ENCODE peak calls at places on chromosomes 13 and 19, in seven cellular contexts. D is AG10803, A is bronchial epithelial cell, H is fibroblast of mammary gland, N is astrocyte, G is fibroblast of the aortic adventitia, R is fibroblast of pulmonary artery. I is an unnamed sample.

GRCh38 chr13:111666377-111666776 is 345.9 kb downstream of the TEX29 start:
- DNase-seq in D (no peak), A (no peak), H (no peak), N (no peak), G (no peak), R (no peak), I (no peak)

GRCh38 chr13:43058836-43059235 is 35.5 kb downstream of the DNAJC15 start:
- DNase-seq in D (no peak), A (no peak), H (no peak), N (peak), G (no peak), R (peak), I (peak)

GRCh38 chr19:32181356-32181920 is 164.0 kb upstream of the ZNF507 start:
- DNase-seq in D (no peak), A (no peak), H (no peak), N (no peak), G (no peak), R (no peak), I (no peak)

GRCh38 chr13:49214917-49215376 is 5.2 kb upstream of the MLNR start:
- DNase-seq in D (no peak), A (peak), H (no peak), N (no peak), G (no peak), R (peak), I (peak)

GRCh38 chr19:18998276-18998675 is 35.0 kb downstream of the SUGP2 start:
- DNase-seq in D (no peak), A (no peak), H (no peak), N (no peak), G (no peak), R (no peak), I (no peak)

GRCh38 chr19:35138305-35138799 is 272 bp upstream of the FXYD1 start:
- DNase-seq in D (no peak), A (no peak), H (no peak), N (no peak), G (peak), R (no peak), I (peak)

GRCh38 chr19:1882089-1882785 is 3.1 kb downstream of the ABHD17A start:
- DNase-seq in D (no peak), A (no peak), H (no peak), N (no peak), G (no peak), R (no peak), I (no peak)

GRCh38 chr19:14563989-14564650 is 7.7 kb downstream of the NDUFB7 start:
- DNase-seq in D (no peak), A (peak), H (peak), N (no peak), G (no peak), R (no peak), I (no peak)

GRCh38 chr19:4380254-4380727 is 20.1 kb downstream of the SH3GL1 start:
- DNase-seq in D (peak), A (peak), H (no peak), N (no peak), G (no peak), R (no peak), I (no peak)

GRCh38 chr19:58558066-58558622 is at the start of gene UBE2M:
- DNase-seq in D (peak), A (no peak), H (peak), N (peak), G (peak), R (peak), I (peak)

GRCh38 chr19:2461751-2462634 is 5.2 kb upstream of the LMNB2 start:
- DNase-seq in D (peak), A (no peak), H (peak), N (peak), G (peak), R (peak), I (peak)

GRCh38 chr13:70080030-70080429 is 27.6 kb upstream of the ATXN8OS start:
- DNase-seq in D (no peak), A (no peak), H (no peak), N (no peak), G (no peak), R (no peak), I (peak)

GRCh38 chr19:29681422-29682235 is 16.4 kb downstream of the PLEKHF1 start:
- DNase-seq in D (peak), A (no peak), H (no peak), N (peak), G (peak), R (no peak), I (peak)

GRCh38 chr19:11460207-11460606 is 20.6 kb downstream of the ELAVL3 start:
- DNase-seq in D (no peak), A (no peak), H (no peak), N (no peak), G (no peak), R (no peak), I (no peak)

GRCh38 chr13:106566682-106567420 is 1.1 kb downstream of the ARGLU1 start:
- DNase-seq in D (peak), A (peak), H (peak), N (peak), G (peak), R (peak), I (peak)

GRCh38 chr19:38557205-38557799 is 60.5 kb downstream of the MAP4K1 start:
- DNase-seq in D (no peak), A (no peak), H (no peak), N (no peak), G (no peak), R (no peak), I (no peak)

GRCh38 chr19:17205237-17206140 is 9.7 kb upstream of the USE1 start:
- DNase-seq in D (peak), A (peak), H (peak), N (no peak), G (peak), R (peak), I (peak)

GRCh38 chr19:45428385-45429231 is 4.9 kb upstream of the ERCC1 start:
- DNase-seq in D (peak), A (no peak), H (peak), N (no peak), G (no peak), R (peak), I (peak)

GRCh38 chr13:110868631-110869165 is 46.2 kb downstream of the ANKRD10 start:
- DNase-seq in D (no peak), A (no peak), H (no peak), N (no peak), G (no peak), R (no peak), I (no peak)

GRCh38 chr13:97810152-97810551 is 143.3 kb upstream of the IPO5 start:
- DNase-seq in D (peak), A (peak), H (peak), N (no peak), G (peak), R (peak), I (peak)
- TF ChIP-seq CTCF in D (peak), A (peak), H (peak), N (peak), G (peak), R (peak), I (peak)

GRCh38 chr19:46550684-46551083 is 50.4 kb upstream of the CALM3 start:
- DNase-seq in D (no peak), A (no peak), H (no peak), N (no peak), G (no peak), R (no peak), I (no peak)

GRCh38 chr19:46551175-46551574 is 50.0 kb upstream of the CALM3 start:
- DNase-seq in D (no peak), A (no peak), H (no peak), N (no peak), G (no peak), R (no peak), I (no peak)

GRCh38 chr19:46542428-46543230 is 47.0 kb upstream of the PNMA8B start:
- DNase-seq in D (peak), A (peak), H (peak), N (peak), G (peak), R (peak), I (peak)

DNA sequence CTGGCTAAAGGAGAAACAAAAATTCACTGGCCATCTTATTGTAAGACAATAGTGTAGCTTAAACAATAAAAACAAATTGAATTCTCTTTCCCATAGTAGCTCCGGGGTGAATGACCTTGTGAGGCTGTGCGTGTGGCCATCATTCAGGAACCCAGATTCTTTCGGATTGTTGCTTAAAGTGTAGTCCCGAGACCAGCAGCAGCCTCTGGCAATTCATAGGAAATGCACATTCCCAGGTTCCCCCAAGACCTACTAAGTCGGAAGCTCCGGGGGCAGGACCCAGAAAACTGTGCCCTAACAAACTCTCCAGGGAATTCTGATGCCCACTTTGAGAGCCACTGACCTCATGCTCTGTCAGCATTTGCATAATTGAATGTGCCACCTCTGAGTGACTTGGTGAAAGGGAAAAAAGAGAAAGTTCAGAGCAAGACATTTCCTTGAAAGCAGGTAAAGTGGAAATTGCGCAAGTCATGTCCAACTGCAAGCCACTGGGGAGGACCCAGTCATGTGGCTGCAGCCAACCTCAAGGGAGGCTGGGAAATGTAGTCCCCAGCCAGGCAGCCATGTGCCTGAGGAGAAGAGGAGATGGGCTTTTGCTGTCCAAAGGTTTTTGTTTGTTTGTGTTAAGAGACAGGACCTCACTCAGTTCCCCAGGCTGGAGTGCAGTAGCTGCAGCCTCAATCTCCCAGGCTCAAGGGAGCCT is 50.7 kb upstream of the PNMA8B start:
- DNase-seq in D (peak), A (peak), H (peak), N (peak), G (peak), R (peak), I (peak)
- H3K4me3 ChIP-seq in D (no peak), A (peak), H (no peak), N (no peak), G (no peak), R (peak), I (no peak)

GRCh38 chr19:51346742-51347141 is 4.8 kb upstream of the VSIG10L start:
- DNase-seq in D (no peak), A (no peak), H (no peak), N (no peak), G (no peak), R (no peak), I (no peak)
- TF ChIP-seq CTCF in D (no peak), A (no peak), H (no peak), N (no peak), G (no peak), R (no peak), I (no peak)

DNA sequence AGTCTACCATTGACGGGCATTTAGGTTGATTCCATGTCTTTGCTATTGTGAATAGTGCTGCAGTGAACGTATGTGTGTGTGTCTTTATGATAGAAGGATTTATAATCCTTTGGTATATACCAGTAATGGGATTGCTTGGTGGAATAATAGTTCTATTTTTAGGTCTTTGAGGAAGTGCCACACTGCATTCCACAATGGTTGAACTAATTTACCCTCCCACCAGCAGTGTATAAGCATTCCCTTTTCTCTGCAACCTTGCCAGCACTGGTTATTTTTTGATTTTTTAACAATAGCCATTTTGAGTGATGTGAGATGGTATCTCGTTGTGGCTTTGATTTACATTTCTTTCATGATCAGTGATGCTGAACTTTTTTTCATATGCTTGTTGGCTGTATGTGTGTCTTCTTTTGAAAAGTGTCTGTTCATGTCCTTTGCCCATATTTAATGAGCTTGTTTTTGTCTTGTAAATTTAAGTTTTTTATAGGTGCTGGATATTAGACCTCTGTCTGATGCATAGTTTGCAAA is 37.5 kb downstream of the RFC3 start:
- DNase-seq in D (no peak), A (no peak), H (no peak), N (no peak), G (no peak), R (no peak), I (peak)
- H3K4me3 ChIP-seq in D (no peak), A (no peak), H (no peak), N (no peak), G (no peak), R (no peak), I (no peak)

GRCh38 chr19:9953802-9954542 is 17.7 kb upstream of the OLFM2 start:
- DNase-seq in D (no peak), A (no peak), H (no peak), N (peak), G (no peak), R (no peak), I (no peak)

GRCh38 chr19:9956956-9957355 is 20.6 kb upstream of the OLFM2 start:
- DNase-seq in D (peak), A (no peak), H (peak), N (no peak), G (peak), R (peak), I (no peak)

GRCh38 chr19:9962623-9963290 is 26.4 kb upstream of the OLFM2 start:
- DNase-seq in D (no peak), A (no peak), H (no peak), N (no peak), G (no peak), R (no peak), I (no peak)

GRCh38 chr19:9961103-9961502 is 24.8 kb upstream of the OLFM2 start:
- DNase-seq in D (no peak), A (no peak), H (no peak), N (no peak), G (no peak), R (no peak), I (no peak)

DNA sequence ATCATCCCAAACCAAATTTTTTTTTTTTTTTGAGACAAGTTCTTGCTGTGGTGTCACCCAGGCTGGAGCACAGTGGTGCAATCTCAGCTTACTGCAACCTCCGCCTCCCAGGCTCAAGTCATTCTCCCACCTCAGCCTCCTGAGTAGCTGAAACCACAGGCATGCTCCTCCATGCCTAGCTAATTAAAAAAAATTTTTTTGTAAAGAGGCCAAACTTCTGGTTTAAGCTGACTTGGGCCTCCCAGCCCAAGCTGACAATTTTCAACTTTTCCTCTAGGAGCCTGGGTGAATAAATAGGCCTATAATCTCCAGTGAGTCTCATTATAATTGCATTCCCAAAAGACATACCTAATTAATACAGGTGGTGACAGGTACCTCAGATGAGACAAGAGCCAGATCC is 22.1 kb upstream of the OLFM2 start:
- DNase-seq in D (peak), A (peak), H (peak), N (peak), G (peak), R (peak), I (peak)
- TF ChIP-seq CTCF in D (peak), A (no peak), H (peak), N (no peak), G (peak), R (no peak), I (no peak)

GRCh38 chr13:23534090-23534489 is 36.1 kb upstream of the TNFRSF19 start:
- DNase-seq in D (no peak), A (no peak), H (no peak), N (no peak), G (no peak), R (no peak), I (no peak)

GRCh38 chr13:23531446-23531845 is 38.8 kb upstream of the TNFRSF19 start:
- DNase-seq in D (no peak), A (no peak), H (no peak), N (no peak), G (no peak), R (no peak), I (no peak)
- H3K4me3 ChIP-seq in D (no peak), A (no peak), H (no peak), N (no peak), G (no peak), R (no peak), I (no peak)

I was measured in fibroblast of lung.